ENCODE peak calls at places on chromosomes 13 and 19, in six cellular contexts. X is K562, B is transverse colon, Q is A549, F is thyroid gland, S is uterus. E is an unnamed sample.

GRCh38 chr19:57068921-57069697 is 50.7 kb upstream of the USP29 start:
- DNase-seq in X (peak; percentile 10), B (no peak), Q (no peak), F (peak; percentile 56), S (peak; percentile 71), E (peak; percentile 6)

GRCh38 chr19:49613374-49613773 is 22.4 kb downstream of the PRR12 start:
- DNase-seq in X (no peak), B (no peak), Q (peak; percentile 68), F (no peak), S (no peak), E (peak; percentile 33)

GRCh38 chr19:48362716-48363499 is 832 bp downstream of the TMEM143 start:
- DNase-seq in X (peak; percentile 88), B (peak; percentile 96), Q (peak; percentile 98), F (peak; percentile 98), S (peak; percentile 95), E (peak; percentile 95)

GRCh38 chr19:934865-935422 is 9.1 kb downstream of the ARID3A start:
- DNase-seq in X (no peak), B (peak; percentile 86), Q (no peak), F (peak; percentile 99), S (peak; percentile 74), E (peak; percentile 98)

GRCh38 chr13:106173346-106173745 is 362.1 kb downstream of the EFNB2 start:
- DNase-seq in X (no peak), B (no peak), Q (no peak), F (peak; percentile 50), S (no peak), E (no peak)

GRCh38 chr13:59203855-59204254 is 959.9 kb downstream of the DIAPH3 start:
- DNase-seq in X (no peak), B (no peak), Q (no peak), F (no peak), S (no peak), E (no peak)

GRCh38 chr13:82436099-82436585 is 1446.1 kb downstream of the SLITRK1 start:
- DNase-seq in X (no peak), B (no peak), Q (no peak), F (no peak), S (no peak), E (no peak)

GRCh38 chr13:99031725-99032298 is 53.9 kb upstream of the DOCK9 start:
- DNase-seq in X (no peak), B (no peak), Q (no peak), F (no peak), S (no peak), E (no peak)

GRCh38 chr13:75995966-75996365 is 359.8 kb downstream of the LMO7 start:
- DNase-seq in X (no peak), B (no peak), Q (no peak), F (no peak), S (no peak), E (no peak)

GRCh38 chr13:98941118-98941517 is 36.7 kb downstream of the DOCK9 start:
- DNase-seq in X (no peak), B (no peak), Q (no peak), F (no peak), S (no peak), E (no peak)

GRCh38 chr19:18830488-18830887 is 1.3 kb upstream of the UPF1 start:
- DNase-seq in X (no peak), B (no peak), Q (no peak), F (no peak), S (no peak), E (no peak)

GRCh38 chr19:18831524-18832330 is at the start of gene UPF1:
- DNase-seq in X (peak; percentile 93), B (peak; percentile 96), Q (peak; percentile 72), F (peak; percentile 90), S (peak; percentile 90), E (peak; percentile 95)

GRCh38 chr19:18833849-18834643 is 2.3 kb downstream of the UPF1 start:
- DNase-seq in X (peak; percentile 23), B (peak; percentile 50), Q (no peak), F (no peak), S (no peak), E (peak; percentile 40)

GRCh38 chr19:18833141-18833476 is 1.4 kb downstream of the UPF1 start:
- DNase-seq in X (no peak), B (no peak), Q (no peak), F (no peak), S (no peak), E (no peak)

DNA sequence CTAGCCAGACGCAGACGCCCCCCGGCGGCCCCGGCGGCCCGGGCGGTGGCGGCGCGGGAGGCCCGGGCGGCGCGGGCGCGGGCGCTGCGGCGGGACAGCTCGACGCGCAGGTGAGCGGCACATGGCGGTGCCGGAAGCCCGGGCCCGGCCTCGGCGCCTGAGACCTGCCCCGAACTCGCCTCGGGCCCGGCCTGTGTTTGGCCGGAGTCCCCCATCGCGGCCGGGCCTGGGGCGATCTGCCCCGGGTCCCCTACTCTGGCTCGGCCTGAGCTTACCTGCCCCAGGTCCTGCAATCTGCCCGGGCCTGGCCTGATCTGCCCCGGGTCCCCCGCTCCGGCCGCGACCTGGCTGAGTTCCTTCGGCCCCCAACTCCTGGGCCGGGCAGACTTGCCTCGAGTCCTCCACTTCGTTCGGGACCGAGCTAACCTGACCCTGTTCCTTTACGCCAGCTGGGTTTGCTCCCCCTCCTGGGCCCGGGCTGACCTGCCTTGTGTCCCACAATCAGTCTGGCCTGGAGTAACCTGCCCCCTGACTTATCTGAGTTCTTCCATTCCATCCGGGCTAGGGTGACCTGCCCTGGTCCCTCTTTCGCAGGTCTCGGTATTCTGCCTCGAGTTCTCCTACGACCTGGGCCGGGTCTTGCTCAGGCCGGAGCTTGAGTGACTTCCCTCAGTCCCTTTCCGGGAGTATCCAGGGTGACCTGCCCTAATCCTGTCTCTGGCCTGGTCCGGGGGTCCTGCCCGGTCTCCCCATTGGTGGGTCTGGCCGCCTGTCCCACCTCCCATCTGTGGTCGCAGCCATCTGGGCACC is 777 bp downstream of the UPF1 start:
- DNase-seq in X (peak; percentile 74), B (peak; percentile 42), Q (peak; percentile 25), F (peak; percentile 49), S (no peak), E (no peak)
- TF ChIP-seq POLR2A in X (peak; percentile 33), B (no peak), Q (no peak), F (no peak), S (no peak), E (no peak)

GRCh38 chr19:10317857-10318462 is 2.1 kb upstream of the FDX2 start:
- DNase-seq in X (no peak), B (no peak), Q (no peak), F (no peak), S (no peak), E (no peak)

GRCh38 chr19:10321417-10321797 is 5.6 kb upstream of the FDX2 start:
- DNase-seq in X (no peak), B (peak; percentile 81), Q (no peak), F (no peak), S (no peak), E (no peak)

GRCh38 chr19:10318807-10319426 is 3.1 kb upstream of the FDX2 start:
- DNase-seq in X (no peak), B (no peak), Q (no peak), F (no peak), S (no peak), E (no peak)

GRCh38 chr19:10321874-10322835 is 6.3 kb upstream of the FDX2 start:
- DNase-seq in X (no peak), B (peak; percentile 88), Q (no peak), F (no peak), S (no peak), E (no peak)

GRCh38 chr19:10320602-10321416 is 5.0 kb upstream of the FDX2 start:
- DNase-seq in X (no peak), B (no peak), Q (no peak), F (no peak), S (no peak), E (no peak)
- TF ChIP-seq POLR2A in X (no peak), B (no peak), Q (no peak), F (no peak), S (no peak), E (no peak)

GRCh38 chr19:50657672-50658437 is 8.6 kb downstream of the C19orf81 start:
- DNase-seq in X (peak; percentile 97), B (peak; percentile 68), Q (peak; percentile 97), F (peak; percentile 97), S (peak; percentile 79), E (peak; percentile 76)
- TF ChIP-seq POLR2A in X (peak; percentile 82), B (no peak), Q (peak; percentile 84), F (no peak), S (no peak), E (no peak)

DNA sequence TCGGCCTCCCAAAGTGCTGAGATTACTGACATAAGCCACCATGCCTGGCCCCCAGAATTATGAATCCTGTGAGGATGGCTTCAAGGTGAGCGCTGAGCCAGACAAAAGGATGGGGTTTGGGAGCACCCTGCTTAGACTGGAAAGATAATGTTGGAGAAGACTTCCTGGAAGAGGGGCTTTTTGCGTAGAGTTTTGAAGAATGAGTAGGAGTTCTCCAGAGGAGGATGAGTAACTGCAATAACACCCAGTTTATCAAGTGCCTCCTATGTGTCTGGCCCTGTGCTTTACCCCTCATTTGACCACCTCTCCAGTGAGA is 641 bp upstream of the GDF15 start:
- DNase-seq in X (no peak), B (no peak), Q (no peak), F (no peak), S (no peak), E (no peak)
- TF ChIP-seq POLR2A in X (no peak), B (no peak), Q (no peak), F (no peak), S (no peak), E (no peak)

GRCh38 chr19:40415799-40416198 is 2.6 kb upstream of the PRX start:
- DNase-seq in X (no peak), B (no peak), Q (no peak), F (no peak), S (no peak), E (no peak)

GRCh38 chr19:40419066-40419612 is 6.0 kb upstream of the PRX start:
- DNase-seq in X (no peak), B (no peak), Q (no peak), F (no peak), S (no peak), E (no peak)

GRCh38 chr19:40418040-40418439 is 4.9 kb upstream of the PRX start:
- DNase-seq in X (no peak), B (no peak), Q (no peak), F (no peak), S (no peak), E (no peak)

GRCh38 chr19:40417714-40417996 is 4.5 kb upstream of the PRX start:
- DNase-seq in X (no peak), B (no peak), Q (no peak), F (no peak), S (no peak), E (no peak)

DNA sequence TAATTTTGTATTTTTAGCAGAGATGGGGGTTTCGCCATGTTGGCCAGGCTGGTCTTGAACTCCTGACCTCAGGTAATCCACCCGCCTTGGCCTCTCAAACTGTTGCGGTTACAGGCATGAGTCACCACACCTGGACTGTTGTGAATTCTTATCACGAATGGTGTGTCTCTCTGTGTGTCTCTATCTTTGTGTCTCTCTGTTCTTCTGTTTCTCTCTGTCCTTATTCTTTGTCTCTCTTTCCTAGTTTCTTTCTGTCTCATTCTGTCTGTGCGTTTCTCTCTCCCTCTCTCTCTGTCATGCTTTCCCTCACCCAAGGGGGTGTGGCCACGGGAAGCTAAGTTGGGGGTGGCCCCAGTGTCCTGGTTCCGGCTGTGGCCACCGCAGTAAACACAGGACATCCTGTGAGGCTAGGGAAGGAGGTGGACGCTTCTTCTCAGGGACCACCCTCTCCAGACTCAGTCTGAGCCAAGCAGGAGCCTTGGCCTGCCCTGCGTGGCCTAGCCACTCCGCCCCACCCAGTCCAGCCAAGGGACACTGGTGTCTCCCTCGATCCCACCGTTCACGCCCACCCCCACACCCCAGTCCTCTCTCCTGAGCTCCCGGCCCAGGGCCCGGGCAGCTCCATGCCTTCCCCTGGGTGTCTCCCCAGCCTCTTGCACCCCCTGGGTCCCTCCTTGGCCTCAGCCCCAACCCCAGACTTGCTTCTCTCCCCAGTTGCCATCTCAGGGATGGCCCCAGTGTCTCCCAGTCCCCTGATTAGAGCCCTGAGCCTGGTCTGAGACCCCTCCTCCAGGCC is 3.9 kb upstream of the PRX start:
- DNase-seq in X (peak; percentile 61), B (peak; percentile 60), Q (no peak), F (no peak), S (no peak), E (peak; percentile 32)
- TF ChIP-seq POLR2A in X (peak; percentile 78), B (peak; percentile 20), Q (no peak), F (peak; percentile 43), S (no peak), E (no peak)